ENCODE peak calls at places on chromosome 14, in seven cellular contexts. One of them, this sample, is unnamed.
A peak's percentile ranks its signal among the peaks of the same experiment; 100 is the strongest.

GRCh38 chr14:85732031-85732430 is 202.1 kb downstream of the FLRT2 start:
- DNase-seq in upper lobe of left lung: no peak
- DNase-seq in stomach: no peak
- DNase-seq in spleen: no peak
- DNase-seq in Panc1: no peak
- DNase-seq in GM23338: no peak
- DNase-seq in HCT116: no peak
- DNase-seq in this sample: no peak

GRCh38 chr14:26255213-26255612 is 342.6 kb downstream of the NOVA1 start:
- DNase-seq in Panc1: no peak
- DNase-seq in stomach: no peak
- DNase-seq in upper lobe of left lung: no peak
- DNase-seq in GM23338: peak; percentile 52
- DNase-seq in spleen: no peak
- DNase-seq in HCT116: no peak
- DNase-seq in this sample: no peak

GRCh38 chr14:28754209-28754985 is 12.2 kb upstream of the FOXG1 start:
- DNase-seq in spleen: no peak
- DNase-seq in HCT116: no peak
- DNase-seq in stomach: no peak
- DNase-seq in GM23338: peak; percentile 79
- DNase-seq in upper lobe of left lung: no peak
- DNase-seq in Panc1: peak; percentile 12
- DNase-seq in this sample: no peak

GRCh38 chr14:76985021-76985420 is 43.5 kb downstream of the IRF2BPL start:
- DNase-seq in stomach: no peak
- DNase-seq in spleen: no peak
- DNase-seq in GM23338: no peak
- DNase-seq in Panc1: no peak
- DNase-seq in HCT116: no peak
- DNase-seq in upper lobe of left lung: no peak
- DNase-seq in this sample: no peak

GRCh38 chr14:99615497-99616245 is 11.7 kb upstream of the CCDC85C start:
- DNase-seq in GM23338: no peak
- DNase-seq in stomach: no peak
- DNase-seq in spleen: no peak
- DNase-seq in upper lobe of left lung: no peak
- DNase-seq in HCT116: no peak
- DNase-seq in Panc1: no peak
- DNase-seq in this sample: no peak

GRCh38 chr14:36241183-36241582 is 64.7 kb upstream of the PTCSC3 start:
- DNase-seq in upper lobe of left lung: no peak
- DNase-seq in GM23338: no peak
- DNase-seq in spleen: no peak
- DNase-seq in stomach: no peak
- DNase-seq in Panc1: no peak
- DNase-seq in HCT116: no peak
- DNase-seq in this sample: no peak

GRCh38 chr14:95477411-95478089 is 38.9 kb downstream of the SYNE3 start:
- DNase-seq in stomach: no peak
- DNase-seq in upper lobe of left lung: no peak
- DNase-seq in HCT116: no peak
- DNase-seq in spleen: no peak
- DNase-seq in GM23338: no peak
- DNase-seq in Panc1: no peak
- DNase-seq in this sample: no peak

GRCh38 chr14:91306547-91306946 is 62.0 kb upstream of the GPR68 start:
- DNase-seq in spleen: no peak
- DNase-seq in stomach: no peak
- DNase-seq in upper lobe of left lung: no peak
- DNase-seq in GM23338: no peak
- DNase-seq in Panc1: no peak
- DNase-seq in HCT116: no peak
- DNase-seq in this sample: no peak

GRCh38 chr14:54769955-54770863 is 132.4 kb downstream of the GCH1 start:
- DNase-seq in Panc1: no peak
- DNase-seq in upper lobe of left lung: no peak
- DNase-seq in spleen: no peak
- DNase-seq in stomach: no peak
- DNase-seq in HCT116: no peak
- DNase-seq in GM23338: no peak
- DNase-seq in this sample: no peak

GRCh38 chr14:106586098-106586704 is 1059.8 kb downstream of the TMEM121 start:
- DNase-seq in GM23338: peak; percentile 1
- DNase-seq in stomach: peak; percentile 42
- DNase-seq in Panc1: peak; percentile 18
- DNase-seq in HCT116: no peak
- DNase-seq in spleen: peak; percentile 91
- DNase-seq in upper lobe of left lung: no peak
- DNase-seq in this sample: no peak

GRCh38 chr14:60736494-60736893 is 1.9 kb downstream of the MNAT1 start:
- DNase-seq in HCT116: no peak
- DNase-seq in GM23338: peak; percentile 37
- DNase-seq in stomach: no peak
- DNase-seq in spleen: no peak
- DNase-seq in Panc1: no peak
- DNase-seq in upper lobe of left lung: no peak
- DNase-seq in this sample: no peak

GRCh38 chr14:92417759-92418158 is 94.8 kb downstream of the SLC24A4 start:
- DNase-seq in stomach: no peak
- DNase-seq in upper lobe of left lung: no peak
- DNase-seq in GM23338: no peak
- DNase-seq in spleen: no peak
- DNase-seq in Panc1: no peak
- DNase-seq in HCT116: no peak
- DNase-seq in this sample: no peak

GRCh38 chr14:101235872-101236221 is 325.4 kb upstream of the DIO3 start:
- DNase-seq in HCT116: no peak
- DNase-seq in upper lobe of left lung: no peak
- DNase-seq in stomach: no peak
- DNase-seq in Panc1: no peak
- DNase-seq in GM23338: no peak
- DNase-seq in spleen: no peak
- DNase-seq in this sample: no peak

GRCh38 chr14:100560999-100561398 is 26.2 kb downstream of the BEGAIN start:
- DNase-seq in HCT116: no peak
- DNase-seq in stomach: no peak
- DNase-seq in upper lobe of left lung: peak; percentile 58
- DNase-seq in Panc1: no peak
- DNase-seq in GM23338: no peak
- DNase-seq in spleen: no peak
- DNase-seq in this sample: no peak

GRCh38 chr14:89422181-89422951 is 5.3 kb upstream of the FOXN3 start:
- DNase-seq in HCT116: no peak
- DNase-seq in Panc1: no peak
- DNase-seq in GM23338: no peak
- DNase-seq in stomach: peak; percentile 77
- DNase-seq in spleen: no peak
- DNase-seq in upper lobe of left lung: no peak
- DNase-seq in this sample: no peak

GRCh38 chr14:26261368-26262122 is 336.3 kb downstream of the NOVA1 start:
- DNase-seq in stomach: no peak
- DNase-seq in Panc1: no peak
- DNase-seq in spleen: no peak
- DNase-seq in HCT116: no peak
- DNase-seq in upper lobe of left lung: no peak
- DNase-seq in GM23338: peak; percentile 69
- DNase-seq in this sample: no peak

GRCh38 chr14:28001002-28001401 is 765.6 kb upstream of the FOXG1 start:
- DNase-seq in upper lobe of left lung: no peak
- DNase-seq in HCT116: no peak
- DNase-seq in spleen: no peak
- DNase-seq in GM23338: peak; percentile 17
- DNase-seq in stomach: no peak
- DNase-seq in Panc1: no peak
- DNase-seq in this sample: no peak

GRCh38 chr14:62428429-62429203 is 616.6 kb downstream of the KCNH5 start:
- DNase-seq in Panc1: no peak
- DNase-seq in stomach: no peak
- DNase-seq in upper lobe of left lung: no peak
- DNase-seq in HCT116: no peak
- DNase-seq in spleen: no peak
- DNase-seq in GM23338: no peak
- DNase-seq in this sample: no peak

DNA sequence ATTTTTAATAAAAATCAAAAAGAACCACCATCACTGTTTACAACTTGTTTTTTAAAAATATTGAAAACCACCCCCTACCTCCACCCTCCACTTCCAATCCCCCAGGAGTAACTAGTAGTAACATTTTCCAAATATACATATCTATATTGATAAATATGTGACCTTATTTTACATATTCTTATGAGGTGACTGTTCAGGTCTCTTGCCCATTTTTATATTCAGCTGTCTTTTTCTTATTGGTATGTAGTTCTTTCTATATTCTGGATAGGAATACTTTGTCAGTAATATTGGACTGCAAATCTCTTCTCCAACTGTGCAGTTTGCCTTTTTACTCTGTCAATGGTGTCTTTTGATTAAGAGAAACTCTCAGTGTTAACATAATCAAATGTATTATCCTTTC is 59.0 kb upstream of the EIF5 start:
- DNase-seq in GM23338: no peak
- DNase-seq in upper lobe of left lung: no peak
- DNase-seq in Panc1: no peak
- DNase-seq in spleen: no peak
- DNase-seq in HCT116: no peak
- DNase-seq in stomach: no peak
- DNase-seq in this sample: no peak
- H3K27me3 ChIP-seq in GM23338: peaks cover 82% of the 10 kb centered on the region
- H3K27me3 ChIP-seq in upper lobe of left lung: peaks cover 10% of the 10 kb centered on the region
- H3K27me3 ChIP-seq in Panc1: no peaks in the 10 kb centered on the region
- H3K27me3 ChIP-seq in spleen: peaks cover 56% of the 10 kb centered on the region
- H3K27me3 ChIP-seq in HCT116: no peaks in the 10 kb centered on the region
- H3K27me3 ChIP-seq in stomach: peaks cover 80% of the 10 kb centered on the region
- H3K27me3 ChIP-seq in this sample: peaks cover 20% of the 10 kb centered on the region

DNA sequence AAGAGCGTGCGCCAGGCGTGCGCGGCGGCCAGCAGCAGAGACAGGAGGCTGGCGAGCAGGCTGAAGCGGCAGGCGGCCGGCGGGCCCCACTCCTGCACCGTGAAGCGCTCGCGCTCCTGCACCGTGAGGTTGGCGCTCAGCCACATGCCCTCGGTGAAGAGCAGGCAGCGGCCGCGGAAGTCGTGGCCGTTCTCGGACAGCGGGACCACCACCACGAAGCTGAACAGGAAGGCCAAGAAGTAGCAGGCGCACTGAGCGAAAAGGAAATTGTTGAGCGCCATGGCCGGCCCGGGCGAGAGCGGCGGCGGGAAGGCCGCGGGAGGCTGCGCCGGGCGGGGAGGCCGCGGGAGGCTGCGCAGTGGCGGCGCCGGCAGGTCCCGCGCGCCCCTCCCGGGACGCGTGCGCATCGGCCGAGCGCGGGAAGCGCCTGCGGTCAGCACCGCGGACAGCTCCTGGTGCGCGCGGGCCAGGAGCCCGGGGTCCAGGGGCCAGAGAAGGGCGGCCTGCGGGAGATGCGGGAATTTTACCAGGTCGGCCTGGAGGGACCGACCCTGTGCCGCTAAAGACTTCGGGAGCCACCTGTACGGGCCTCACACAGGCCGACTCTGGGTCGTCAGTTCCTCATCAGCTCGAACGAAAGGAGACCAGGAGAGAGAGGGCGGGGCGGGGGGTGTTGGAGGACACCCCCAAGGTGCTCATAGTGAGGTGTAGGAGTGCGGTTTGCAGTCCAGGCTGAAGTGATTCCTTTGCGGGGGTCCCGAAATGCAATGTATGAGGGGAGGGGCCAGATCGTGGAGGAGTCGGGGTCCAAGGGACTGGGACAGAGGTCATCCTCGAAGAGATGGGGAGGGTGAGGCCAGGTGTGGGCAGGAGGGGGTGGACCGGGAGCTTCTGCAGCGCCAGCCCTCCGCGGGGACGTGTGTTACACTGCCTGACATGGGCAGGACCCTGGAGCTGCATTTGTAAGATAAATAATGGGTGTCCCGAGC is at the start of gene TMEM179:
- DNase-seq in Panc1: no peak
- DNase-seq in upper lobe of left lung: peak; percentile 87
- DNase-seq in GM23338: peak; percentile 86
- DNase-seq in spleen: peak; percentile 34
- DNase-seq in stomach: no peak
- DNase-seq in HCT116: no peak
- DNase-seq in this sample: no peak
- TF ChIP-seq POLR2AphosphoS5 in Panc1: no peak
- TF ChIP-seq POLR2AphosphoS5 in upper lobe of left lung: no peak
- TF ChIP-seq POLR2AphosphoS5 in GM23338: no peak
- TF ChIP-seq POLR2AphosphoS5 in spleen: no peak
- TF ChIP-seq POLR2AphosphoS5 in stomach: no peak
- TF ChIP-seq POLR2AphosphoS5 in HCT116: no peak
- TF ChIP-seq POLR2AphosphoS5 in this sample: no peak

GRCh38 chr14:104771374-104771773 is 18.4 kb downstream of the SIVA1 start:
- DNase-seq in GM23338: no peak
- DNase-seq in spleen: no peak
- DNase-seq in upper lobe of left lung: peak; percentile 47
- DNase-seq in HCT116: no peak
- DNase-seq in Panc1: no peak
- DNase-seq in stomach: no peak
- DNase-seq in this sample: no peak

GRCh38 chr14:104768437-104769323 is 15.7 kb downstream of the SIVA1 start:
- DNase-seq in stomach: peak; percentile 94
- DNase-seq in spleen: peak; percentile 98
- DNase-seq in upper lobe of left lung: peak; percentile 98
- DNase-seq in HCT116: peak; percentile 51
- DNase-seq in GM23338: peak; percentile 91
- DNase-seq in Panc1: peak; percentile 45
- DNase-seq in this sample: peak; percentile 95

GRCh38 chr14:104770851-104771272 is 17.9 kb downstream of the SIVA1 start:
- DNase-seq in GM23338: peak; percentile 53
- DNase-seq in HCT116: no peak
- DNase-seq in Panc1: peak; percentile 4
- DNase-seq in upper lobe of left lung: no peak
- DNase-seq in stomach: no peak
- DNase-seq in spleen: no peak
- DNase-seq in this sample: no peak

GRCh38 chr14:104770072-104770579 is 17.2 kb downstream of the SIVA1 start:
- DNase-seq in HCT116: no peak
- DNase-seq in GM23338: no peak
- DNase-seq in spleen: no peak
- DNase-seq in upper lobe of left lung: peak; percentile 74
- DNase-seq in stomach: no peak
- DNase-seq in Panc1: no peak
- DNase-seq in this sample: no peak

GRCh38 chr14:104769324-104770071 is 16.6 kb downstream of the SIVA1 start:
- DNase-seq in spleen: no peak
- DNase-seq in upper lobe of left lung: peak; percentile 59
- DNase-seq in stomach: no peak
- DNase-seq in GM23338: no peak
- DNase-seq in Panc1: no peak
- DNase-seq in HCT116: no peak
- DNase-seq in this sample: no peak
- H3K36me3 ChIP-seq in spleen: peaks cover 45% of the 10 kb centered on the region
- H3K36me3 ChIP-seq in upper lobe of left lung: no peaks in the 10 kb centered on the region
- H3K36me3 ChIP-seq in stomach: peaks cover 50% of the 10 kb centered on the region
- H3K36me3 ChIP-seq in GM23338: peaks cover 5% of the 10 kb centered on the region
- H3K36me3 ChIP-seq in Panc1: no peaks in the 10 kb centered on the region
- H3K36me3 ChIP-seq in HCT116: no peaks in the 10 kb centered on the region
- H3K36me3 ChIP-seq in this sample: no peaks in the 10 kb centered on the region

DNA sequence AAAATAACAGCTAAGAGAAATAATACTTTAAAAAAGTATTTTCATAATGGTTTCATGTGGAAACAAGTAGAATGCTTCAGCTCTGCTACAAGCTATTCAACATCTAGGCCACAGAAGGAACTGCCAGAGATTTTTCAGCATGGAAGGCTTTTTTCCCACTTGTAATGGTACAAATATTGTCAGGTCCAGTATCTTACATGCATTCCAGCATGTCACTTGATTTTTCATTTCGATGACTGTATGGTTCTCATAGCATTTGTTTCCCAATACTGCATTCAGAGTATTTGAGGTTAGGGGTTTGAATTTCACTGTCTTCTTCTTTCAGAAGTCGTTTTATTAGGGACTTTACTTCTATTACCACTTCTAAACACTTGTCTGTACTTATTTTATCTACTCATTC is 1701.5 kb upstream of the FLRT2 start:
- DNase-seq in HCT116: no peak
- DNase-seq in Panc1: no peak
- DNase-seq in spleen: no peak
- DNase-seq in GM23338: no peak
- DNase-seq in upper lobe of left lung: no peak
- DNase-seq in stomach: no peak
- DNase-seq in this sample: no peak
- H3K27me3 ChIP-seq in HCT116: no peaks in the 10 kb centered on the region
- H3K27me3 ChIP-seq in Panc1: no peaks in the 10 kb centered on the region
- H3K27me3 ChIP-seq in spleen: no peaks in the 10 kb centered on the region
- H3K27me3 ChIP-seq in GM23338: no peaks in the 10 kb centered on the region
- H3K27me3 ChIP-seq in upper lobe of left lung: no peaks in the 10 kb centered on the region
- H3K27me3 ChIP-seq in stomach: no peaks in the 10 kb centered on the region
- H3K27me3 ChIP-seq in this sample: no peaks in the 10 kb centered on the region